ENCODE peak calls at places on chromosomes 4 and X, in eight cellular contexts. B is tibial artery, U is RWPE2, V is lower leg skin, R is left lung, G is neural progenitor cell, S is bronchial epithelial cell, H is OCI-LY7. I is an unnamed sample.

GRCh38 chr4:7813674-7814073 is 126.0 kb downstream of the AFAP1 start:
- DNase-seq in B (no peak), U (no peak), V (peak; percentile 25), R (no peak), G (no peak), S (peak; percentile 61), H (no peak), I (no peak)

GRCh38 chr4:149999485-150000074 is 78.7 kb upstream of the DCLK2 start:
- DNase-seq in B (no peak), U (no peak), V (no peak), R (no peak), G (peak; percentile 64), S (peak; percentile 53), H (peak; percentile 32), I (peak; percentile 17)

GRCh38 chrX:153773741-153774575 is 6.9 kb upstream of the SRPK3 start:
- DNase-seq in B (no peak), U (peak; percentile 45), V (no peak), R (peak; percentile 43), G (no peak), S (no peak), H (no peak), I (no peak)

GRCh38 chrX:2176274-2176673 is 324.5 kb downstream of the DHRSX start:
- DNase-seq in B (no peak), U (no peak), V (no peak), R (no peak), G (no peak), S (no peak), H (no peak), I (no peak)

GRCh38 chr4:773214-773613 is 52.7 kb downstream of the CPLX1 start:
- DNase-seq in B (no peak), U (no peak), V (no peak), R (peak; percentile 64), G (no peak), S (no peak), H (no peak), I (no peak)

GRCh38 chr4:130185123-130185522 is 1089.2 kb downstream of the C4orf33 start:
- DNase-seq in B (no peak), U (no peak), V (no peak), R (no peak), G (no peak), S (no peak), H (no peak), I (no peak)

GRCh38 chrX:85865324-85865723 is 182.0 kb downstream of the CHM start:
- DNase-seq in B (no peak), U (no peak), V (no peak), R (no peak), G (no peak), S (no peak), H (no peak), I (no peak)

GRCh38 chr4:125360727-125361126 is 46.0 kb downstream of the FAT4 start:
- DNase-seq in B (no peak), U (no peak), V (no peak), R (no peak), G (no peak), S (no peak), H (no peak), I (no peak)

GRCh38 chr4:25161599-25161960 is 1.3 kb upstream of the SEPSECS start:
- DNase-seq in B (no peak), U (no peak), V (no peak), R (no peak), G (no peak), S (peak; percentile 55), H (peak; percentile 39), I (no peak)

GRCh38 chr4:110046588-110047049 is 133.9 kb downstream of the EGF start:
- DNase-seq in B (no peak), U (no peak), V (no peak), R (no peak), G (no peak), S (no peak), H (no peak), I (no peak)

GRCh38 chr4:8768357-8768999 is 103.2 kb downstream of the HMX1 start:
- DNase-seq in B (no peak), U (peak; percentile 37), V (no peak), R (peak; percentile 57), G (no peak), S (no peak), H (no peak), I (no peak)

GRCh38 chrX:1393871-1394615 is 2.1 kb upstream of the SLC25A6 start:
- DNase-seq in B (peak; percentile 4), U (no peak), V (peak; percentile 72), R (peak; percentile 35), G (no peak), S (no peak), H (no peak), I (no peak)

GRCh38 chrX:10125248-10125615 is 31.5 kb upstream of the CLCN4 start:
- DNase-seq in B (no peak), U (no peak), V (no peak), R (no peak), G (no peak), S (no peak), H (no peak), I (no peak)
- TF ChIP-seq CTCF in B (no peak), U (no peak), V (no peak), R (no peak), G (no peak), S (no peak), H (no peak), I (no peak)

GRCh38 chrX:37434362-37434761 is 85.2 kb downstream of the PRRG1 start:
- DNase-seq in B (no peak), U (no peak), V (no peak), R (no peak), G (no peak), S (no peak), H (no peak), I (no peak)
- TF ChIP-seq CTCF in B (no peak), U (no peak), V (no peak), R (no peak), G (no peak), S (no peak), H (no peak), I (no peak)

DNA sequence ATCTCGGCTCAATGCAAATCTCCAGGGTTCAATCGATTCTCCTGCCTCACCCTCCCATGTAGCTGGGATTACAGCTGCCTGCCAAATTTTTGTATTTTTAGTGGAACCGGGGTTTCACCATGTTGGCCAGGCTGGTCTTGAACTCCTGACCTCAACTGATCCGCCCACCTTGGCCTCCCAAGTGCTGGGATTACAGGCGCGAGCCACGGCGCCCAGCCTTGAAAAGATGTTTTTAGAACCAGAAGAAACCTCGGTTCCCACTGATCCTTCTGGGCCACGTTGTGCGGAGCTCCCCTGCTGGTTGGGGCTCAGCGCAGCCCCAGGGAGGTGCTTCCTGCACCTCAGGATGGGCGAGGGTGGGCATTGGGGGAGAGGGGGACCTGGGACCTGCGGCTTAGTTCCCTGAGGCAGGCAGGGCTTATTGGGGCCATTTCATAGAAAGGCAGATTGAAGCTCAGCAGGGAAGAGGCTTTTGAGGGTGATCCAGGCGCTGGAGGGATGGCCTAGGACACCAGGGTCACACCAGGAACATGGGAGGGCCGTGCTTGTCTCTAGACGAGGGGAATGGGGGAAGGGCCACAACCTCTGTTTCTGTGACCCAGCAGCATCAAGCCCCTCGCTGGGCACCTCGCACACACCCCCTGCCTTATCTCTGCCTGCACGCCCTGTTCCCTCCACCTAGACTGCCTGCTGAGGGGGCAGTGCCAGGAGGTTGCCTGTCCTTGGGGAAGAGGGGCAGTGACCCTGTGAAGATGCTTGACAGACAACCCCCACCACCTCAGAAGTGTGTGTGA is 6.3 kb upstream of the ADD1 start:
- DNase-seq in B (no peak), U (no peak), V (peak; percentile 84), R (peak; percentile 49), G (peak; percentile 16), S (no peak), H (no peak), I (peak; percentile 15)
- TF ChIP-seq CTCF in B (no peak), U (no peak), V (no peak), R (no peak), G (no peak), S (no peak), H (no peak), I (no peak)

GRCh38 chr4:163744861-163745260 is 250.4 kb downstream of the TMA16 start:
- DNase-seq in B (no peak), U (no peak), V (no peak), R (no peak), G (no peak), S (no peak), H (peak; percentile 4), I (no peak)

DNA sequence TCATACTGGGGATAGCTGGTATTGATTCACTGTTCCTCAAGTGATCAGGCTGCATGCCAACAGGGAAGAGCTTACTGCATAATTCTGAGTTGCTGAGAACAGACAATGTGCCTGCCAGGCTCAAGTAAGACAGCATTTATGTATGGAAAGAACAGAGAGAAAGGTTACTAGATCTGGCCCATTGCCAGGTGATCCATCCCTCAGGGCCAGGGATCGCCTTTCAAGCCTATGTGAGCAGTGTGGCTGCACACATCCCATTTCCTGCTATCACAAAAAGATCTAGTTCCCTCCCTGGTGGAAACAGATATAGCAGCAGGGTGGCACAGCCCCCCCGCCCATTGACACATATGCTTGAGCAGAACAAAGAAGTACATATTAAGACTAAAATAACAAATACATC is 254.0 kb downstream of the TMA16 start:
- DNase-seq in B (no peak), U (peak; percentile 62), V (no peak), R (peak; percentile 24), G (no peak), S (peak; percentile 47), H (no peak), I (no peak)
- TF ChIP-seq CTCF in B (no peak), U (peak; percentile 15), V (no peak), R (no peak), G (no peak), S (no peak), H (no peak), I (no peak)

GRCh38 chrX:76987381-76987780 is 459.8 kb upstream of the FGF16 start:
- DNase-seq in B (no peak), U (no peak), V (no peak), R (no peak), G (peak; percentile 7), S (peak; percentile 3), H (no peak), I (no peak)
- TF ChIP-seq CTCF in B (no peak), U (no peak), V (no peak), R (no peak), G (no peak), S (no peak), H (no peak), I (no peak)

GRCh38 chr4:31692407-31692940 is 972.3 kb downstream of the PCDH7 start:
- DNase-seq in B (no peak), U (no peak), V (no peak), R (no peak), G (no peak), S (no peak), H (no peak), I (no peak)
- TF ChIP-seq CTCF in B (no peak), U (peak; percentile 65), V (no peak), R (no peak), G (peak; percentile 39), S (no peak), H (peak; percentile 33), I (peak; percentile 11)

DNA sequence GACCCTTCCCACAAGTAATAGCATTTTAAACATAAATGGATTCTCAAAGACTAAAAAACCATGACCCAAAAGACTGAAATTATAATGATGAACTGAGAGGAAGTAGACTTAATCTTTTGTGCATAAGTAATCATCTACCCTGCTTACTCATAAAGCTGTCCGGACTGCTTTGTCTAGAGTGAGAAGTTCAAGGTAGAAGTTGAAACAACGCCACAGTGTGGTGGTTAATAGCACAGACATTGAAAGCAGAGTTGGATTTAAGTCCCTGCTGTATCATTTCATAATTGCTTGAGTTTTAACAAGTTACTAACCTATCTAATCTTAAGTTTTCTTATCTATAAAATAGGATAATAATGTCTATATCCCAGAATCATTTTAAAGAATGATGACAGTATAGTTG is 346.5 kb downstream of the CENPC start:
- DNase-seq in B (no peak), U (no peak), V (no peak), R (no peak), G (no peak), S (peak; percentile 74), H (peak; percentile 4), I (no peak)
- TF ChIP-seq CTCF in B (no peak), U (peak; percentile 28), V (no peak), R (no peak), G (peak; percentile 13), S (peak; percentile 31), H (peak; percentile 55), I (peak; percentile 60)

I was measured in D721Med.